ENCODE peak calls at places on chromosomes 3 and 15, in six cellular contexts. M is NCI-H524; V is Ammon's horn; T is activated CD4-positive, alpha-beta T cell treated with anti-CD3 and anti-CD28 coated beads for 24 hours; L is iris pigment epithelial cell; Q is ovary. K is an unnamed sample.
A peak's percentile ranks its signal among the peaks of the same experiment; 100 is the strongest.

GRCh38 chr3:186966406-186966805 is 36.1 kb downstream of the ST6GAL1 start:
- DNase-seq in T (no peak), L (no peak), Q (no peak), V (no peak), M (no peak), K (no peak)

GRCh38 chr15:49741721-49742120 is 120.9 kb downstream of the DTWD1 start:
- DNase-seq in V (no peak), M (peak; percentile 94), L (no peak), Q (no peak), T (no peak), K (peak; percentile 27)

GRCh38 chr3:118818386-118818785 is 216.3 kb downstream of the IGSF11 start:
- DNase-seq in M (no peak), V (no peak), Q (no peak), L (peak; percentile 44), T (no peak), K (peak; percentile 60)

GRCh38 chr3:140292684-140293083 is 357.7 kb downstream of the CLSTN2 start:
- DNase-seq in M (no peak), L (peak; percentile 6), T (no peak), Q (peak; percentile 22), V (no peak), K (peak; percentile 97)

GRCh38 chr15:87711011-87711410 is 545.5 kb downstream of the NTRK3 start:
- DNase-seq in V (no peak), L (peak; percentile 8), Q (no peak), M (no peak), T (no peak), K (peak; percentile 74)

GRCh38 chr15:59751552-59752413 is 62.7 kb upstream of the BNIP2 start:
- DNase-seq in V (peak; percentile 24), M (peak; percentile 77), Q (no peak), T (no peak), L (peak; percentile 4), K (peak; percentile 57)

GRCh38 chr3:175620532-175620931 is 761.4 kb downstream of the NAALADL2 start:
- DNase-seq in L (no peak), V (no peak), T (no peak), M (no peak), Q (no peak), K (no peak)

GRCh38 chr3:153339065-153339464 is 177.0 kb downstream of the RAP2B start:
- DNase-seq in M (no peak), T (no peak), Q (no peak), V (no peak), L (no peak), K (no peak)

GRCh38 chr3:16618721-16619120 is 13.5 kb upstream of the DAZL start:
- DNase-seq in Q (no peak), M (no peak), T (no peak), L (peak; percentile 68), V (no peak), K (peak; percentile 45)

GRCh38 chr3:106534206-106534605 is 665.4 kb upstream of the CBLB start:
- DNase-seq in L (peak; percentile 92), T (peak; percentile 31), M (no peak), V (no peak), Q (no peak), K (peak; percentile 98)

GRCh38 chr3:5572168-5572567 is 384.7 kb downstream of the EDEM1 start:
- DNase-seq in Q (no peak), T (no peak), V (peak; percentile 29), M (no peak), L (no peak), K (no peak)

GRCh38 chr3:48851407-48851806 is 3.7 kb upstream of the PRKAR2A start:
- DNase-seq in V (peak; percentile 59), L (peak; percentile 59), T (no peak), Q (no peak), M (peak; percentile 94), K (peak; percentile 31)

GRCh38 chr3:12935023-12935860 is 93.9 kb upstream of the RPL32 start:
- DNase-seq in V (no peak), T (no peak), M (no peak), Q (no peak), L (no peak), K (no peak)

GRCh38 chr3:43048470-43048869 is 57.4 kb downstream of the POMGNT2 start:
- DNase-seq in M (no peak), V (no peak), L (no peak), T (no peak), Q (no peak), K (no peak)

GRCh38 chr3:119731545-119732343 is 28.9 kb downstream of the CFAP91 start:
- DNase-seq in L (peak; percentile 35), T (no peak), V (peak; percentile 69), M (peak; percentile 53), Q (no peak), K (peak; percentile 56)

GRCh38 chr15:78298983-78299301 is 467 bp downstream of the SKIC8 start:
- DNase-seq in M (peak; percentile 44), L (peak; percentile 56), T (no peak), Q (no peak), V (no peak), K (peak; percentile 41)

GRCh38 chr15:47950447-47950846 is 170.3 kb upstream of the SLC24A5 start:
- DNase-seq in V (no peak), L (no peak), M (no peak), T (no peak), Q (no peak), K (no peak)

GRCh38 chr3:120487079-120487693 is 36.4 kb upstream of the FSTL1 start:
- DNase-seq in V (no peak), Q (no peak), L (peak; percentile 76), T (no peak), M (no peak), K (peak; percentile 61)

GRCh38 chr15:80480909-80481308 is 76.7 kb downstream of the ARNT2 start:
- DNase-seq in V (no peak), T (no peak), M (no peak), L (peak; percentile 87), Q (peak; percentile 76), K (peak; percentile 91)

K was measured in M059J.